ENCODE peak calls at places on chromosomes 3 and 15, in eight cellular contexts. S is uterus, H is cardiac muscle cell, I is OCI-LY7, A is fibroblast of lung, G is MM.1S, Q is neural progenitor cell, N is endothelial cell of umbilical vein. T is an unnamed sample.

GRCh38 chr3:122392868-122393844 is 9.2 kb downstream of the FAM162A start:
- DNase-seq in S (no peak), H (peak; percentile 72), I (peak; percentile 70), A (peak; percentile 71), G (peak; percentile 64), Q (peak; percentile 57), N (peak; percentile 56), T (peak; percentile 65)

GRCh38 chr15:48451736-48452135 is 120.5 kb downstream of the DUT start:
- DNase-seq in S (no peak), H (no peak), I (no peak), A (no peak), G (no peak), Q (no peak), N (peak; percentile 89), T (no peak)

GRCh38 chr3:48747015-48747615 is 30.1 kb upstream of the IP6K2 start:
- DNase-seq in S (no peak), H (peak; percentile 70), I (no peak), A (no peak), G (no peak), Q (no peak), N (peak; percentile 16), T (no peak)

GRCh38 chr15:46296797-46297196 is 662.0 kb downstream of the SQOR start:
- DNase-seq in S (no peak), H (no peak), I (no peak), A (no peak), G (no peak), Q (no peak), N (no peak), T (no peak)

GRCh38 chr3:57164217-57164605 is 942 bp downstream of the IL17RD start:
- DNase-seq in S (peak; percentile 55), H (peak; percentile 49), I (no peak), A (peak; percentile 40), G (no peak), Q (no peak), N (no peak), T (no peak)

GRCh38 chr3:28053759-28054158 is 187.7 kb upstream of the CMC1 start:
- DNase-seq in S (no peak), H (peak; percentile 37), I (no peak), A (peak; percentile 25), G (no peak), Q (no peak), N (no peak), T (no peak)

GRCh38 chr3:168991813-168992212 is 671.7 kb downstream of the MECOM start:
- DNase-seq in S (no peak), H (peak; percentile 42), I (no peak), A (no peak), G (no peak), Q (no peak), N (peak; percentile 25), T (no peak)

GRCh38 chr15:50119063-50119700 is at the start of gene ATP8B4:
- DNase-seq in S (no peak), H (peak; percentile 10), I (no peak), A (no peak), G (no peak), Q (peak; percentile 77), N (no peak), T (no peak)

GRCh38 chr3:116264546-116265174 is 180.6 kb downstream of the LSAMP start:
- DNase-seq in S (no peak), H (peak; percentile 29), I (no peak), A (no peak), G (no peak), Q (no peak), N (no peak), T (no peak)

GRCh38 chr15:43868412-43868811 is 41.6 kb downstream of the WDR76 start:
- DNase-seq in S (no peak), H (peak; percentile 38), I (no peak), A (no peak), G (no peak), Q (no peak), N (no peak), T (no peak)

GRCh38 chr3:87227835-87228144 is 681 bp downstream of the CHMP2B start:
- DNase-seq in S (no peak), H (no peak), I (peak; percentile 7), A (peak; percentile 17), G (no peak), Q (no peak), N (no peak), T (no peak)

GRCh38 chr15:73240864-73241499 is 127.8 kb downstream of the HCN4 start:
- DNase-seq in S (peak; percentile 56), H (peak; percentile 77), I (peak; percentile 67), A (peak; percentile 70), G (peak; percentile 64), Q (peak; percentile 67), N (peak; percentile 66), T (peak; percentile 80)

GRCh38 chr3:4680227-4680691 is 187.1 kb downstream of the ITPR1 start:
- DNase-seq in S (no peak), H (no peak), I (no peak), A (no peak), G (no peak), Q (no peak), N (no peak), T (no peak)

GRCh38 chr3:192772495-192772894 is 45.2 kb upstream of the FGF12 start:
- DNase-seq in S (no peak), H (peak; percentile 34), I (no peak), A (no peak), G (peak; percentile 23), Q (peak; percentile 61), N (peak; percentile 19), T (peak; percentile 26)

GRCh38 chr3:72538070-72538745 is 310.0 kb downstream of the SHQ1 start:
- DNase-seq in S (no peak), H (no peak), I (no peak), A (no peak), G (no peak), Q (no peak), N (no peak), T (peak; percentile 67)

GRCh38 chr3:161296814-161297213 is 74.5 kb downstream of the SPTSSB start:
- DNase-seq in S (no peak), H (no peak), I (no peak), A (no peak), G (no peak), Q (no peak), N (no peak), T (no peak)

GRCh38 chr15:79030470-79030869 is 60.1 kb downstream of the RASGRF1 start:
- DNase-seq in S (no peak), H (no peak), I (no peak), A (no peak), G (no peak), Q (no peak), N (no peak), T (no peak)

GRCh38 chr15:78107471-78107870 is 15.1 kb downstream of the SH2D7 start:
- DNase-seq in S (no peak), H (no peak), I (no peak), A (no peak), G (no peak), Q (no peak), N (no peak), T (no peak)

DNA sequence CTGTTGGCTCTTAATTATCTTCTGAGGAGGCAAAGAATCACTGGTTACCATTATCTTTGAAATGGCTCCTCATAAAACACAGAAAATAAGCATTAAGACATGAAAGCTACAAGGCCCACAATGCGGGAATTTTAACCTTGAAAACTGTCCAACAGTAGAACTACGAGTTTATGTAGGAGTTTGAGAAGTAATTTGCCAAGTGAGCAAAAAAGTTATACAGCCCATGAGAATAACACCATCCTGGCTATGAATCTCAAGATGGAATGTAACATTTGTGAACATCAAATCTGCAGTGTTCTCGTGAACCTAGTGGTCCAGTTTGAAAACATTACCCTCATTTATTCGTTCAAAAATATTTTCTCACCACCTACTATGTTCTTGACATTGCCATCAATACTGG is 172.4 kb downstream of the ALDH1A2 start:
- DNase-seq in S (no peak), H (no peak), I (no peak), A (no peak), G (no peak), Q (no peak), N (no peak), T (no peak)
- TF ChIP-seq CTCF in S (no peak), H (no peak), I (no peak), A (no peak), G (no peak), Q (no peak), N (no peak), T (no peak)

DNA sequence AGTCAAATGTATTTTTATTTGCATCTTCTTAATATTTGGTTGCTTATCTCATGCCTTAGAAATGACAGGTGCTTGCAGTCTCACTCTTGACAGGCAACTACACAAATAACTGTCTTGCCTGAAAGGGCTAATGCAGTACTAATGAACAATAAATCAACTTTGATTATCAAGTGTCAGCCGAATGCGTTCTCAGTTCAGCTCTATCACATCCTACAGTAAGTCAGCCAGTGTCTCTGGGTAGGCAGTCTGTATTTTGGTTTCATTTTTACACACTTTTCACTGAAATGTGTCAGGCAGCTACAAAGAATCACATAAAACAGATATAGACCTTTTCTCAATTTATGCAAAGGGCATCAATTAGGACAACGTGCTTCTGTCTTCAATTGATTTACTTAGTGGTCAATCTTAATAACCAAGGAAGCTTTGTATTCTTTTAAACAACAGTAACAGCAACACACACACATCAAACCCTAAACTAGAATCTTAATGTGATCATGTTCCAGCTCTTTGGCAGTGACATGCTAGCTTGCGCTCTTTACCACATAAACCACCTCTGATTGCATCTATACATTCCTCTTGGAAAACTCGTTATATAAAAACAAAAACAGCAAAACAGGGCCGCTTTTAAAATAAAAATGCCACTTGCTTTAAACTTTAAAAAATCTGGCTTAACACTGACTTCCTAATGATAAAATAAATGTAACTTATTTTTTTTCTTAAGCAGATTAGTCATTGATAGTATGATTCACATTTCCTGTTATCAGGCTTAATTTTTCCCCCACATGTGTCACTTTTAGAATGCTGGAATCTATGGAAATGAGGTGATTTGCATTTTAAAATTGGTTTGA is 520.4 kb downstream of the FOXP1 start:
- DNase-seq in S (no peak), H (peak; percentile 61), I (no peak), A (peak; percentile 62), G (peak; percentile 58), Q (no peak), N (peak; percentile 82), T (peak; percentile 52)
- H3K4me3 ChIP-seq in S (peak overlapping the region; percentile 77), H (peak overlapping the region; percentile 83), I (peak overlapping the region; percentile 70), A (peak overlapping the region; percentile 90), G (peak overlapping the region; percentile 65), Q (peak overlapping the region; percentile 57), N (peak overlapping the region; percentile 93), T (no peak overlapping the region)

DNA sequence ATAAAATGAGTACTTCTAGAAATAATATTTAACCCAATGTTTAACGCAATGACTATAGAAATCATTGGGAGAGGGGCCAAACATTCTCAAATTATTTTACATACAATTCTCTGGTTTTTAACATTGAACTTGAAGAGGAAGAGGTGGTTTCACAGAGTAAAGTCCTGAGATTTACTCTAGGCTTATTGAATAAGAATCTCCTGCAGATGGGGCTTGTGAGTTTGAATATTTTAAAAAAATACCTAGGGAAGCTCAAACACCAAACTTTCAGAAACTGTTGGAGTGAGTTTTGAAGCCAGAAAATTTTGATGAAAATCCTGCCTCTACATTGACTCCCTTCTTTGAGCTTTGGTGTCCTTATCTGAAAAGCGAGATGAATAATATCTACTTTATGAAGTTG is 906.6 kb downstream of the TUSC7 start:
- DNase-seq in S (no peak), H (no peak), I (no peak), A (no peak), G (no peak), Q (no peak), N (no peak), T (no peak)
- TF ChIP-seq CTCF in S (no peak), H (peak; percentile 3), I (no peak), A (no peak), G (no peak), Q (no peak), N (no peak), T (no peak)

DNA sequence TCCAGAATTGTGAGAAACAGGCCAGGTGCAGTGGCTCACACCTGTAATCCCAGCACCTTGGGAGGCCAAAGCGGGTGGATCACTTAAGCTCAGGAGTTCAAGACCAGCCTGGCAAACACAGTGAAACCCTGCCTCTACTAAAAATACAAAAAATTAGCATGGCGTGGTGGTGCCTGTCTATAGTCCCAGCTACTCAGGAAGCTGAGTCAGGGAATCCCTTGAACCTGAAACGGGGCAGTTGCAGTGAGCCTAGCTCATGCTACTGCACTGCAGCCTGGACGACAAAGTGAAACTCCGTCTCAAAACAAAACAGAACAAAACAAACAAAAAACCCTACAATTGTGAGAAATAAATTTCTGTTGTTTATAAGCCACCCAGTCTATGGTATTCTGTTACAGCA is 94.7 kb downstream of the PIK3CB start:
- DNase-seq in S (no peak), H (no peak), I (no peak), A (no peak), G (peak; percentile 90), Q (no peak), N (no peak), T (no peak)
- H3K4me3 ChIP-seq in S (no peak overlapping the region), H (no peak overlapping the region), I (no peak overlapping the region), A (no peak overlapping the region), G (peak overlapping the region; percentile 10), Q (no peak overlapping the region), N (no peak overlapping the region), T (no peak overlapping the region)

T was measured in GM12865.